ENCODE peak calls at places on chromosomes 13 and 19, in six cellular contexts. D is CD8-positive, alpha-beta T cell; E is neuronal stem cell; O is left ventricle myocardium inferior; Q is aorta; S is brain microvascular endothelial cell. F is an unnamed sample.

GRCh38 chr13:95296326-95296939 is 4.8 kb downstream of the ABCC4 start:
- DNase-seq in D (no peak), O (peak), E (no peak), S (no peak), Q (no peak), F (no peak)

GRCh38 chr13:29849071-29849541 is 1.3 kb downstream of the UBL3 start:
- DNase-seq in Q (peak), E (no peak), S (peak), O (no peak), D (peak), F (no peak)

GRCh38 chr19:51311388-51312257 is at the start of gene IGLON5:
- DNase-seq in E (peak), O (no peak), D (no peak), Q (no peak), S (no peak), F (no peak)

GRCh38 chr19:51365211-51366049 is 758 bp downstream of the ETFB start:
- DNase-seq in D (no peak), E (no peak), S (peak), Q (no peak), O (no peak), F (no peak)

GRCh38 chr19:47618771-47619170 is 9.8 kb downstream of the BICRA start:
- DNase-seq in S (no peak), O (peak), E (no peak), D (no peak), Q (no peak), F (no peak)

GRCh38 chr13:21060063-21060826 is 1.1 kb downstream of the LATS2 start:
- DNase-seq in D (no peak), E (no peak), S (no peak), O (peak), Q (peak), F (no peak)

GRCh38 chr19:57566396-57567256 is 7.0 kb upstream of the ZNF550 start:
- DNase-seq in S (no peak), D (peak), E (no peak), Q (no peak), O (no peak), F (no peak)

GRCh38 chr13:48493851-48494250 is 39.0 kb downstream of the RCBTB2 start:
- DNase-seq in E (no peak), S (no peak), D (no peak), O (no peak), Q (no peak), F (no peak)

GRCh38 chr19:52694921-52695320 is 39.9 kb downstream of the ZNF611 start:
- DNase-seq in Q (no peak), O (no peak), D (no peak), E (no peak), S (no peak), F (no peak)

GRCh38 chr13:105774739-105775460 is 760.6 kb downstream of the EFNB2 start:
- DNase-seq in D (no peak), S (no peak), E (no peak), Q (no peak), O (no peak), F (no peak)

GRCh38 chr13:98441056-98441676 is 135.7 kb downstream of the STK24 start:
- DNase-seq in O (no peak), S (no peak), E (no peak), D (no peak), Q (peak), F (no peak)

GRCh38 chr19:16262618-16263017 is 62.0 kb upstream of the KLF2 start:
- DNase-seq in Q (no peak), D (no peak), S (peak), O (no peak), E (no peak), F (no peak)

GRCh38 chr13:97359181-97360057 is 74.5 kb upstream of the RAP2A start:
- DNase-seq in S (peak), E (peak), Q (no peak), O (no peak), D (peak), F (peak)

GRCh38 chr19:12801466-12802266 is at the start of the genes PRDX2 and THSD8:
- DNase-seq in D (peak), E (peak), Q (peak), O (peak), S (no peak), F (no peak)

GRCh38 chr19:33383722-33384292 is 10.3 kb downstream of the CEBPG start:
- DNase-seq in S (no peak), E (no peak), D (no peak), Q (no peak), O (no peak), F (no peak)

GRCh38 chr13:26425439-26426358 is 131.8 kb upstream of the WASF3 start:
- DNase-seq in D (no peak), E (no peak), Q (no peak), S (peak), O (no peak), F (no peak)

GRCh38 chr13:28199089-28199488 is 60.7 kb downstream of the PAN3 start:
- DNase-seq in D (no peak), S (no peak), Q (no peak), O (no peak), E (no peak), F (no peak)

GRCh38 chr19:932647-933552 is 7.1 kb downstream of the ARID3A start:
- DNase-seq in O (peak), Q (peak), D (peak), S (peak), E (no peak), F (peak)

GRCh38 chr13:29934531-29935308 is 84.3 kb upstream of the UBL3 start:
- DNase-seq in S (no peak), O (no peak), Q (no peak), E (no peak), D (no peak), F (no peak)

GRCh38 chr13:100300213-100300612 is 211.3 kb downstream of the PCCA start:
- DNase-seq in Q (no peak), E (no peak), O (no peak), D (no peak), S (no peak), F (no peak)

GRCh38 chr13:22915442-22916082 is 265.2 kb upstream of the SGCG start:
- DNase-seq in O (peak), S (peak), Q (peak), E (peak), D (no peak), F (no peak)

GRCh38 chr19:19410553-19411550 is 5.4 kb downstream of the GATAD2A start:
- DNase-seq in S (no peak), E (no peak), O (no peak), D (no peak), Q (no peak), F (no peak)

GRCh38 chr13:100815476-100816046 is 141.0 kb upstream of the TMTC4 start:
- DNase-seq in O (no peak), S (no peak), E (no peak), D (no peak), Q (no peak), F (no peak)

GRCh38 chr13:92967923-92968322 is 258.7 kb upstream of the GPC6 start:
- DNase-seq in E (no peak), Q (no peak), D (no peak), S (no peak), O (no peak), F (no peak)

GRCh38 chr19:17933414-17934129 is 757 bp downstream of the CCDC124 start:
- DNase-seq in O (no peak), S (peak), E (no peak), Q (no peak), D (no peak), F (no peak)

GRCh38 chr13:103100795-103101194 is 34.6 kb upstream of the SLC10A2 start:
- DNase-seq in D (no peak), Q (no peak), O (no peak), S (no peak), E (no peak), F (no peak)

GRCh38 chr13:111322916-111323331 is 2.5 kb downstream of the TEX29 start:
- DNase-seq in Q (peak), E (no peak), D (no peak), S (no peak), O (no peak), F (no peak)

GRCh38 chr19:18932216-18932841 is 8.7 kb downstream of the HOMER3 start:
- DNase-seq in Q (peak), D (peak), S (no peak), E (peak), O (peak), F (no peak)

GRCh38 chr19:30148039-30148438 is 206.0 kb downstream of the URI1 start:
- DNase-seq in Q (no peak), O (no peak), E (no peak), D (no peak), S (no peak), F (no peak)

GRCh38 chr19:35903550-35904179 is 1.3 kb downstream of the HCST start:
- DNase-seq in D (peak), Q (peak), S (peak), O (peak), E (no peak), F (peak)

GRCh38 chr19:2305974-2306806 is 1.8 kb downstream of the LINGO3 start:
- DNase-seq in S (no peak), O (no peak), E (no peak), D (no peak), Q (no peak), F (no peak)

GRCh38 chr19:4738734-4739133 is 15.1 kb upstream of the DPP9 start:
- DNase-seq in O (no peak), D (no peak), E (no peak), Q (no peak), S (no peak), F (no peak)

GRCh38 chr13:99617474-99618255 is 116.4 kb downstream of the TM9SF2 start:
- DNase-seq in D (no peak), Q (peak), E (peak), O (no peak), S (peak), F (peak)

GRCh38 chr13:58051807-58052375 is 420.3 kb downstream of the PCDH17 start:
- DNase-seq in Q (no peak), D (no peak), S (no peak), O (no peak), E (no peak), F (no peak)

GRCh38 chr19:3404324-3405260 is 38.2 kb downstream of the NFIC start:
- DNase-seq in E (no peak), S (peak), Q (peak), D (no peak), O (peak), F (peak)
- H3K4me3 ChIP-seq in E (no peak), S (peak), Q (peak), D (no peak), O (peak), F (peak)

DNA sequence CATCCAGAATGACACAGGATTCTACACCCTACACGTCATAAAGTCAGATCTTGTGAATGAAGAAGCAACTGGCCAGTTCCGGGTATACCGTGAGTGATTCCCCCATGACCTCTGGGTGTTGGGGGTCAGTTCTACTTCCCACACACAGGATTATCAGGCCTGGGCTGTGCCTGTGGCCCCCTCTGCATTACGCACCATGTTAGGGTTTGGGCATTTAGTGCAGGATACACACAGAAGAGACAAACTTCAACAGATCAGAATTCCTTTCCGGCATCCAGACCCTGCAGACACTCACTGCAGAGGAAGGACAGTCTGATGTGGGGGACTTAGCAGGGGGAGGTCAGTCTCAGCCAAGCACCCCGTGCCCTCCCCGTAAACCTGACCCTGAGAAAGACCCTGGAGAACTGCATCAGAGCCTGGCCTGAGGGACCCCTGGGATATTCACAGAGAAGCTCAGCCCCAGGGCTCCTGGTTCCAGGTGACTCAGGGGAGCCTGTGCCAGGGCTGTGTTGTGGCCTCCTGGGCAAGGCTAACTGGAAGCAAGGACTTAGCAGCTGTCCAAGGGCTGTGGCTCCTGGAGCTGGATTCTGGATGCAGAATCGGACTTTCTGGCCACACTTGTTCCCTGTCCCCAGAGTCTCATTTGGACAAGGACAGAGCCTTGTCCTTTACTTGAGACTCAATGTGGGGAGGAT is 1.7 kb downstream of the CEACAM5 start:
- DNase-seq in E (no peak), S (no peak), O (no peak), Q (no peak), D (no peak), F (no peak)
- H3K4me3 ChIP-seq in E (no peak), S (no peak), O (no peak), Q (no peak), D (no peak), F (no peak)

DNA sequence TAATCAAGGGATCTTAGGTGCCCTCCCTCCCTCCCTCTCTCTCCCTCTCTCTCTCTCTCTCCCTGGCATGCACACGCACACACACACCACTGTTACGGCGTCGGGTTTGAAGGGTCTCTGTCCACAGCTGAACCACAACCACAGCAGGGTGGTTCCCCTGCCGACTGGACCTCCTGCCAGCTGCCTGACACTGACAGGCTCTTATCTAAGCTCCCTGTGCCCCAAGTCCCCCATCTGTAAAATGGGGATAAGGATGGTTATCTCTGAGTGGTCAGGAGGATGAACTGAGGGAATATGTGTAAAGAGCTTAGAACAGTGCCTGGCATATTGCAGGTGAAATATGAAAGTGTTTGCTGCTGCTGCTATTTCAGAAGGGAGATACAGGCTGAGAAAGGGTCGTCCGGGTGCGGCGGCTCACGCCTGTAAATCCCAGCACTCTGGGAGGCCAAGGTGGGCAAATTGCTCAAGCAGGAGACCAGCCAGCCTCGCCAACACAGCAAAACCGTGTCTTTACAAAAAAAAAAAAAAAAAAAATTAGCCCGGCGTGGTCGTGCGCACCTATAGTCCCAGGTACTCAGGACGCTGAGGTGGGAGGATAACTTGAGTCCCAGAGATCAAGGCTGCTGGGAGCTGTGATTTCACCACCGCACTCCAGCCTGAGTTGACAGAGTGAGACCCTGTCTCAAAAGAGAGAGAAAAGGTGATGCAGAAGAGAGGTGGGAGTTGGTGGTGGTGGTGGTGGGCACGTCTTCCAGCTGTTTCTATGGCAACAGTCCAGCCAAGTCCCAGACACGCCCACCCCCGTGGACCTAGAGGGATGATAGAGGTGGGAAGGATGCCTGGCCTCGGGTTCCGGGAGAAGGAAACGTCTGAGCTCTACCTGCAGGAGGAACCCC is 972 bp upstream of the SHISA7 start:
- DNase-seq in S (no peak), O (no peak), D (no peak), E (no peak), Q (no peak), F (no peak)
- H3K4me3 ChIP-seq in S (no peak), O (no peak), D (no peak), E (no peak), Q (no peak), F (no peak)

GRCh38 chr19:6481541-6482342 is at the start of gene DENND1C:
- DNase-seq in O (no peak), E (no peak), Q (peak), S (no peak), D (peak), F (no peak)

GRCh38 chr19:6484251-6484650 is 2.7 kb upstream of the DENND1C start:
- DNase-seq in E (no peak), D (no peak), Q (no peak), S (no peak), O (no peak), F (no peak)

GRCh38 chr19:6483235-6483634 is 1.6 kb upstream of the DENND1C start:
- DNase-seq in E (no peak), O (no peak), S (no peak), D (no peak), Q (no peak), F (no peak)

GRCh38 chr19:6480843-6481415 is 658 bp downstream of the DENND1C start:
- DNase-seq in O (no peak), S (no peak), Q (no peak), E (no peak), D (no peak), F (no peak)

DNA sequence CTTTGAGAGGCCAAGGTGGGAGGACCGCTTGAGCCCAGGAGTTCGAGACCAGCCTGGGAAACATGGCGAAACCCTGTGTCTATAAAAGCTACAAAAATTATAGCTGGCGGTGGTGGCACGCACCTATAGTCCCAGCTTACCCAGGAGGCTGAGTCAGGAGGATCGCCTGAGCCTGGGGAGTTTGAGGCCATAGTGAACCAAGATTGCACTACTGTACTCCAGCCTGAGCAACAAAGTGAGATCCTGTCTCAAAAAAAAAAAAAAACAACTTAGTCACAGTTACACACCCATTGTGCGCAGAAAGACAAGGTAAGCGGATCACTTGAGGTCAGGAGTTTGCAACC is 728 bp upstream of the DENND1C start:
- DNase-seq in E (no peak), O (no peak), Q (no peak), D (no peak), S (no peak), F (no peak)
- H3K4me3 ChIP-seq in E (no peak), O (no peak), Q (no peak), D (peak), S (no peak), F (no peak)

GRCh38 chr13:114004416-114005205 is 30.7 kb upstream of the C13orf46 start:
- DNase-seq in S (peak), Q (no peak), O (peak), D (no peak), E (no peak), F (no peak)
- H3K4me3 ChIP-seq in S (no peak), Q (no peak), O (no peak), D (no peak), E (no peak), F (no peak)

DNA sequence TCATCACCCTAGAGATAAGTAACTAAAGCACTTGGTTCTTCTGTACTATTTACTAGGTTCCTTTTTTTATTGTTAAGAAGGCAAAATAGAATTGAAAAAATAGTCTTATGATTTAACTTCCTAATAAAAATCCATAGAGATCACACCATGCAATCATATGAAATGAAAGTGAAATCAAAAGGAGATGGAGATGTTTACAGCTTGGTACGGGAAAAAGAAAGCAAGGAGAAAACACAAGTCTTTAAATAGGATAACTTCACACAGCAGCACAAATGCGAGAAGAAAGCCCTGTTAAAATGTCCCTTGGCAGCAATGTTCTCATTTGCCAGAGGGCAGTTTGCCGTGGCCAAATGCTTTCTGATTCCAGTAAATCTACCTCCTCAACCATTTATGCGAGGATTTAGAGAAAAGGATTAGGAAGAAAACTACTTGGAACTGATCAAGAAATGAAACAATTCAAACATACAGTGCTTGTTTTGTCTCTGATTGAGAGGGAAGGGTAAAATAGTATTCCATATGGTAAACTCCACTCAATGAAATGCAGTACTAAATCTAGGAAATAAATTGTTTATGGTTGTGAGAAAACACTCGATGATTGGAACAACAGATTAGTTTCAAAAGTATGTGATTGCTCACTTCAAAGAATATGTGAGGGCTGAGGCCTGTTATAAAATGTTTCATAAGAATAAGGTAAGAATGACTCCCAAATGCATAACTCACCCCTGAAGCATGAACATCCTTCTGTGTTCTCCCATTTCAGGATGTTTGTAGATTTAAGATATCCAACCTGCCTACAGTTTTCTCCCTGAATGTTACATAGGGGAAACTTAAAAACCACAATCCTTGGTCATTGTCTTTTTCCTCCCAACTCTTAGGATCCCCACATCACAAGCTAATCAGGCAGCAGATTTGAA is 487.8 kb downstream of the DACH1 start:
- DNase-seq in S (no peak), Q (no peak), D (no peak), E (no peak), O (no peak), F (no peak)
- H3K4me3 ChIP-seq in S (no peak), Q (no peak), D (no peak), E (no peak), O (peak), F (no peak)

GRCh38 chr19:8571006-8571411 is 6.2 kb downstream of the MYO1F start:
- DNase-seq in E (no peak), Q (peak), S (peak), D (peak), O (peak), F (no peak)

GRCh38 chr19:8567522-8568172 is 9.6 kb downstream of the MYO1F start:
- DNase-seq in D (no peak), O (peak), S (no peak), Q (peak), E (no peak), F (no peak)

GRCh38 chr19:8573316-8573715 is 3.9 kb downstream of the MYO1F start:
- DNase-seq in O (no peak), D (no peak), S (no peak), Q (no peak), E (no peak), F (no peak)

GRCh38 chr19:8566855-8567254 is 10.4 kb downstream of the MYO1F start:
- DNase-seq in D (no peak), E (no peak), Q (no peak), O (no peak), S (no peak), F (no peak)

GRCh38 chr19:8569066-8569761 is 8.0 kb downstream of the MYO1F start:
- DNase-seq in Q (peak), E (no peak), D (peak), S (peak), O (peak), F (peak)
- H3K4me3 ChIP-seq in Q (no peak), E (no peak), D (peak), S (no peak), O (no peak), F (no peak)

GRCh38 chr13:52459668-52460067 is 4.4 kb downstream of the CKAP2 start:
- DNase-seq in S (peak), E (no peak), D (no peak), O (no peak), Q (no peak), F (peak)

GRCh38 chr13:52461265-52461664 is 6.0 kb downstream of the CKAP2 start:
- DNase-seq in O (no peak), D (no peak), E (no peak), Q (no peak), S (no peak), F (no peak)

GRCh38 chr13:52463526-52463925 is 8.2 kb downstream of the CKAP2 start:
- DNase-seq in S (no peak), O (no peak), E (no peak), D (no peak), Q (no peak), F (no peak)
- H3K4me3 ChIP-seq in S (no peak), O (no peak), E (no peak), D (no peak), Q (no peak), F (no peak)

F was measured in skeletal muscle cell.